ENCODE peak calls at places on chromosomes 4 and X, in ten cellular contexts. One of them, this sample, is unnamed.

GRCh38 chr4:15944895-15945294 is 6.4 kb upstream of the FGFBP1 start:
- DNase-seq in fibroblast of lung: no peak
- DNase-seq in stimulated activated CD4-positive, alpha-beta T cell treated with anti-CD3 and anti-CD28 coated beads, Interleukin-15, amount 100 ng/mL, for 1 hour: no peak
- DNase-seq in HT-29: no peak
- DNase-seq in GM12892: no peak
- DNase-seq in NCI-H1694 treated with DMSO at 0.1 percent for 48 hours: no peak
- DNase-seq in NCI-H1092: no peak
- DNase-seq in pancreas: no peak
- DNase-seq in fibroblast of the aortic adventitia: no peak
- DNase-seq in activated CD4-positive, alpha-beta T cell treated with anti-CD3 and anti-CD28 coated beads, Interleukin-2, amount 50 U/mL, for 48 hours: no peak
- DNase-seq in this sample: no peak

GRCh38 chrX:20455001-20455400 is 188.3 kb upstream of the RPS6KA3 start:
- DNase-seq in HT-29: no peak
- DNase-seq in fibroblast of the aortic adventitia: no peak
- DNase-seq in NCI-H1694 treated with DMSO at 0.1 percent for 48 hours: no peak
- DNase-seq in fibroblast of lung: no peak
- DNase-seq in pancreas: no peak
- DNase-seq in NCI-H1092: no peak
- DNase-seq in activated CD4-positive, alpha-beta T cell treated with anti-CD3 and anti-CD28 coated beads, Interleukin-2, amount 50 U/mL, for 48 hours: no peak
- DNase-seq in stimulated activated CD4-positive, alpha-beta T cell treated with anti-CD3 and anti-CD28 coated beads, Interleukin-15, amount 100 ng/mL, for 1 hour: no peak
- DNase-seq in GM12892: no peak
- DNase-seq in this sample: no peak

GRCh38 chr4:98514930-98515809 is 143.2 kb downstream of the TSPAN5 start:
- DNase-seq in NCI-H1694 treated with DMSO at 0.1 percent for 48 hours: no peak
- DNase-seq in stimulated activated CD4-positive, alpha-beta T cell treated with anti-CD3 and anti-CD28 coated beads, Interleukin-15, amount 100 ng/mL, for 1 hour: no peak
- DNase-seq in HT-29: no peak
- DNase-seq in NCI-H1092: no peak
- DNase-seq in fibroblast of lung: no peak
- DNase-seq in pancreas: no peak
- DNase-seq in activated CD4-positive, alpha-beta T cell treated with anti-CD3 and anti-CD28 coated beads, Interleukin-2, amount 50 U/mL, for 48 hours: no peak
- DNase-seq in fibroblast of the aortic adventitia: no peak
- DNase-seq in GM12892: no peak
- DNase-seq in this sample: no peak

GRCh38 chr4:183078634-183079033 is 20.4 kb upstream of the WWC2 start:
- DNase-seq in GM12892: no peak
- DNase-seq in NCI-H1092: no peak
- DNase-seq in fibroblast of the aortic adventitia: no peak
- DNase-seq in pancreas: no peak
- DNase-seq in stimulated activated CD4-positive, alpha-beta T cell treated with anti-CD3 and anti-CD28 coated beads, Interleukin-15, amount 100 ng/mL, for 1 hour: no peak
- DNase-seq in HT-29: no peak
- DNase-seq in NCI-H1694 treated with DMSO at 0.1 percent for 48 hours: no peak
- DNase-seq in fibroblast of lung: no peak
- DNase-seq in activated CD4-positive, alpha-beta T cell treated with anti-CD3 and anti-CD28 coated beads, Interleukin-2, amount 50 U/mL, for 48 hours: no peak
- DNase-seq in this sample: no peak

GRCh38 chr4:16865209-16865896 is 33.1 kb downstream of the LDB2 start:
- DNase-seq in activated CD4-positive, alpha-beta T cell treated with anti-CD3 and anti-CD28 coated beads, Interleukin-2, amount 50 U/mL, for 48 hours: no peak
- DNase-seq in GM12892: no peak
- DNase-seq in HT-29: no peak
- DNase-seq in stimulated activated CD4-positive, alpha-beta T cell treated with anti-CD3 and anti-CD28 coated beads, Interleukin-15, amount 100 ng/mL, for 1 hour: no peak
- DNase-seq in fibroblast of the aortic adventitia: no peak
- DNase-seq in pancreas: no peak
- DNase-seq in NCI-H1092: no peak
- DNase-seq in fibroblast of lung: no peak
- DNase-seq in NCI-H1694 treated with DMSO at 0.1 percent for 48 hours: no peak
- DNase-seq in this sample: no peak

GRCh38 chr4:8547108-8547911 is 32.9 kb upstream of the GPR78 start:
- DNase-seq in GM12892: no peak
- DNase-seq in fibroblast of the aortic adventitia: peak
- DNase-seq in pancreas: no peak
- DNase-seq in NCI-H1092: no peak
- DNase-seq in HT-29: peak
- DNase-seq in fibroblast of lung: peak
- DNase-seq in stimulated activated CD4-positive, alpha-beta T cell treated with anti-CD3 and anti-CD28 coated beads, Interleukin-15, amount 100 ng/mL, for 1 hour: no peak
- DNase-seq in NCI-H1694 treated with DMSO at 0.1 percent for 48 hours: peak
- DNase-seq in activated CD4-positive, alpha-beta T cell treated with anti-CD3 and anti-CD28 coated beads, Interleukin-2, amount 50 U/mL, for 48 hours: no peak
- DNase-seq in this sample: peak

GRCh38 chr4:37678624-37679023 is 7.6 kb downstream of the RELL1 start:
- DNase-seq in NCI-H1694 treated with DMSO at 0.1 percent for 48 hours: no peak
- DNase-seq in fibroblast of lung: no peak
- DNase-seq in NCI-H1092: no peak
- DNase-seq in stimulated activated CD4-positive, alpha-beta T cell treated with anti-CD3 and anti-CD28 coated beads, Interleukin-15, amount 100 ng/mL, for 1 hour: no peak
- DNase-seq in fibroblast of the aortic adventitia: peak
- DNase-seq in activated CD4-positive, alpha-beta T cell treated with anti-CD3 and anti-CD28 coated beads, Interleukin-2, amount 50 U/mL, for 48 hours: no peak
- DNase-seq in GM12892: no peak
- DNase-seq in HT-29: no peak
- DNase-seq in pancreas: no peak
- DNase-seq in this sample: no peak

GRCh38 chr4:54495091-54495490 is 162.7 kb upstream of the KIT start:
- DNase-seq in stimulated activated CD4-positive, alpha-beta T cell treated with anti-CD3 and anti-CD28 coated beads, Interleukin-15, amount 100 ng/mL, for 1 hour: no peak
- DNase-seq in activated CD4-positive, alpha-beta T cell treated with anti-CD3 and anti-CD28 coated beads, Interleukin-2, amount 50 U/mL, for 48 hours: no peak
- DNase-seq in fibroblast of lung: no peak
- DNase-seq in NCI-H1092: no peak
- DNase-seq in NCI-H1694 treated with DMSO at 0.1 percent for 48 hours: no peak
- DNase-seq in pancreas: no peak
- DNase-seq in HT-29: no peak
- DNase-seq in GM12892: no peak
- DNase-seq in fibroblast of the aortic adventitia: no peak
- DNase-seq in this sample: no peak

GRCh38 chr4:77385124-77385969 is 220.3 kb upstream of the CXCL13 start:
- DNase-seq in stimulated activated CD4-positive, alpha-beta T cell treated with anti-CD3 and anti-CD28 coated beads, Interleukin-15, amount 100 ng/mL, for 1 hour: peak
- DNase-seq in NCI-H1694 treated with DMSO at 0.1 percent for 48 hours: peak
- DNase-seq in NCI-H1092: peak
- DNase-seq in fibroblast of lung: peak
- DNase-seq in fibroblast of the aortic adventitia: peak
- DNase-seq in activated CD4-positive, alpha-beta T cell treated with anti-CD3 and anti-CD28 coated beads, Interleukin-2, amount 50 U/mL, for 48 hours: peak
- DNase-seq in HT-29: peak
- DNase-seq in pancreas: peak
- DNase-seq in GM12892: no peak
- DNase-seq in this sample: peak

GRCh38 chrX:45309096-45309495 is 108.4 kb upstream of the DIPK2B start:
- DNase-seq in fibroblast of lung: peak
- DNase-seq in stimulated activated CD4-positive, alpha-beta T cell treated with anti-CD3 and anti-CD28 coated beads, Interleukin-15, amount 100 ng/mL, for 1 hour: no peak
- DNase-seq in pancreas: no peak
- DNase-seq in NCI-H1694 treated with DMSO at 0.1 percent for 48 hours: no peak
- DNase-seq in NCI-H1092: no peak
- DNase-seq in activated CD4-positive, alpha-beta T cell treated with anti-CD3 and anti-CD28 coated beads, Interleukin-2, amount 50 U/mL, for 48 hours: no peak
- DNase-seq in GM12892: no peak
- DNase-seq in fibroblast of the aortic adventitia: no peak
- DNase-seq in HT-29: no peak
- DNase-seq in this sample: no peak

GRCh38 chr4:186557486-186557885 is 2.1 kb upstream of the MTNR1A start:
- DNase-seq in NCI-H1092: no peak
- DNase-seq in NCI-H1694 treated with DMSO at 0.1 percent for 48 hours: no peak
- DNase-seq in pancreas: no peak
- DNase-seq in activated CD4-positive, alpha-beta T cell treated with anti-CD3 and anti-CD28 coated beads, Interleukin-2, amount 50 U/mL, for 48 hours: no peak
- DNase-seq in stimulated activated CD4-positive, alpha-beta T cell treated with anti-CD3 and anti-CD28 coated beads, Interleukin-15, amount 100 ng/mL, for 1 hour: no peak
- DNase-seq in GM12892: no peak
- DNase-seq in fibroblast of lung: no peak
- DNase-seq in fibroblast of the aortic adventitia: peak
- DNase-seq in HT-29: no peak
- DNase-seq in this sample: peak

GRCh38 chrX:43615677-43616076 is 40.4 kb upstream of the MAOA start:
- DNase-seq in fibroblast of lung: no peak
- DNase-seq in HT-29: no peak
- DNase-seq in NCI-H1694 treated with DMSO at 0.1 percent for 48 hours: no peak
- DNase-seq in NCI-H1092: no peak
- DNase-seq in activated CD4-positive, alpha-beta T cell treated with anti-CD3 and anti-CD28 coated beads, Interleukin-2, amount 50 U/mL, for 48 hours: no peak
- DNase-seq in pancreas: no peak
- DNase-seq in GM12892: no peak
- DNase-seq in stimulated activated CD4-positive, alpha-beta T cell treated with anti-CD3 and anti-CD28 coated beads, Interleukin-15, amount 100 ng/mL, for 1 hour: no peak
- DNase-seq in fibroblast of the aortic adventitia: no peak
- DNase-seq in this sample: no peak

GRCh38 chr4:14871676-14872430 is 130.4 kb upstream of the CPEB2 start:
- DNase-seq in HT-29: peak
- DNase-seq in fibroblast of the aortic adventitia: peak
- DNase-seq in activated CD4-positive, alpha-beta T cell treated with anti-CD3 and anti-CD28 coated beads, Interleukin-2, amount 50 U/mL, for 48 hours: peak
- DNase-seq in stimulated activated CD4-positive, alpha-beta T cell treated with anti-CD3 and anti-CD28 coated beads, Interleukin-15, amount 100 ng/mL, for 1 hour: no peak
- DNase-seq in fibroblast of lung: no peak
- DNase-seq in NCI-H1092: no peak
- DNase-seq in GM12892: no peak
- DNase-seq in pancreas: peak
- DNase-seq in NCI-H1694 treated with DMSO at 0.1 percent for 48 hours: no peak
- DNase-seq in this sample: no peak

GRCh38 chr4:41176357-41176756 is 38.0 kb downstream of the APBB2 start:
- DNase-seq in GM12892: no peak
- DNase-seq in fibroblast of the aortic adventitia: peak
- DNase-seq in NCI-H1092: no peak
- DNase-seq in pancreas: no peak
- DNase-seq in activated CD4-positive, alpha-beta T cell treated with anti-CD3 and anti-CD28 coated beads, Interleukin-2, amount 50 U/mL, for 48 hours: no peak
- DNase-seq in HT-29: no peak
- DNase-seq in fibroblast of lung: peak
- DNase-seq in NCI-H1694 treated with DMSO at 0.1 percent for 48 hours: no peak
- DNase-seq in stimulated activated CD4-positive, alpha-beta T cell treated with anti-CD3 and anti-CD28 coated beads, Interleukin-15, amount 100 ng/mL, for 1 hour: no peak
- DNase-seq in this sample: no peak

GRCh38 chr4:150131581-150132228 is 53.5 kb downstream of the DCLK2 start:
- DNase-seq in fibroblast of lung: no peak
- DNase-seq in HT-29: no peak
- DNase-seq in NCI-H1694 treated with DMSO at 0.1 percent for 48 hours: no peak
- DNase-seq in fibroblast of the aortic adventitia: no peak
- DNase-seq in pancreas: no peak
- DNase-seq in stimulated activated CD4-positive, alpha-beta T cell treated with anti-CD3 and anti-CD28 coated beads, Interleukin-15, amount 100 ng/mL, for 1 hour: no peak
- DNase-seq in GM12892: no peak
- DNase-seq in NCI-H1092: no peak
- DNase-seq in activated CD4-positive, alpha-beta T cell treated with anti-CD3 and anti-CD28 coated beads, Interleukin-2, amount 50 U/mL, for 48 hours: no peak
- DNase-seq in this sample: no peak

GRCh38 chr4:15173251-15173650 is 171.0 kb downstream of the CPEB2 start:
- DNase-seq in HT-29: no peak
- DNase-seq in fibroblast of lung: no peak
- DNase-seq in GM12892: no peak
- DNase-seq in NCI-H1694 treated with DMSO at 0.1 percent for 48 hours: no peak
- DNase-seq in pancreas: no peak
- DNase-seq in NCI-H1092: no peak
- DNase-seq in activated CD4-positive, alpha-beta T cell treated with anti-CD3 and anti-CD28 coated beads, Interleukin-2, amount 50 U/mL, for 48 hours: no peak
- DNase-seq in fibroblast of the aortic adventitia: no peak
- DNase-seq in stimulated activated CD4-positive, alpha-beta T cell treated with anti-CD3 and anti-CD28 coated beads, Interleukin-15, amount 100 ng/mL, for 1 hour: no peak
- DNase-seq in this sample: no peak

GRCh38 chrX:140733766-140734342 is 24.3 kb downstream of the LINC00632 start:
- DNase-seq in pancreas: peak
- DNase-seq in GM12892: no peak
- DNase-seq in activated CD4-positive, alpha-beta T cell treated with anti-CD3 and anti-CD28 coated beads, Interleukin-2, amount 50 U/mL, for 48 hours: no peak
- DNase-seq in fibroblast of the aortic adventitia: peak
- DNase-seq in NCI-H1694 treated with DMSO at 0.1 percent for 48 hours: peak
- DNase-seq in NCI-H1092: peak
- DNase-seq in HT-29: peak
- DNase-seq in fibroblast of lung: peak
- DNase-seq in stimulated activated CD4-positive, alpha-beta T cell treated with anti-CD3 and anti-CD28 coated beads, Interleukin-15, amount 100 ng/mL, for 1 hour: no peak
- DNase-seq in this sample: peak

GRCh38 chrX:20372533-20372932 is 105.8 kb upstream of the RPS6KA3 start:
- DNase-seq in activated CD4-positive, alpha-beta T cell treated with anti-CD3 and anti-CD28 coated beads, Interleukin-2, amount 50 U/mL, for 48 hours: no peak
- DNase-seq in GM12892: no peak
- DNase-seq in HT-29: no peak
- DNase-seq in pancreas: no peak
- DNase-seq in stimulated activated CD4-positive, alpha-beta T cell treated with anti-CD3 and anti-CD28 coated beads, Interleukin-15, amount 100 ng/mL, for 1 hour: no peak
- DNase-seq in NCI-H1694 treated with DMSO at 0.1 percent for 48 hours: no peak
- DNase-seq in NCI-H1092: no peak
- DNase-seq in fibroblast of lung: no peak
- DNase-seq in fibroblast of the aortic adventitia: no peak
- DNase-seq in this sample: no peak

GRCh38 chr4:125703443-125703842 is 388.7 kb downstream of the FAT4 start:
- DNase-seq in HT-29: no peak
- DNase-seq in NCI-H1092: no peak
- DNase-seq in fibroblast of the aortic adventitia: peak
- DNase-seq in pancreas: no peak
- DNase-seq in NCI-H1694 treated with DMSO at 0.1 percent for 48 hours: no peak
- DNase-seq in GM12892: no peak
- DNase-seq in stimulated activated CD4-positive, alpha-beta T cell treated with anti-CD3 and anti-CD28 coated beads, Interleukin-15, amount 100 ng/mL, for 1 hour: no peak
- DNase-seq in activated CD4-positive, alpha-beta T cell treated with anti-CD3 and anti-CD28 coated beads, Interleukin-2, amount 50 U/mL, for 48 hours: no peak
- DNase-seq in fibroblast of lung: peak
- DNase-seq in this sample: no peak

GRCh38 chr4:113300384-113301011 is 251.0 kb downstream of the ANK2 start:
- DNase-seq in fibroblast of the aortic adventitia: peak
- DNase-seq in HT-29: peak
- DNase-seq in fibroblast of lung: peak
- DNase-seq in activated CD4-positive, alpha-beta T cell treated with anti-CD3 and anti-CD28 coated beads, Interleukin-2, amount 50 U/mL, for 48 hours: no peak
- DNase-seq in NCI-H1694 treated with DMSO at 0.1 percent for 48 hours: no peak
- DNase-seq in NCI-H1092: no peak
- DNase-seq in stimulated activated CD4-positive, alpha-beta T cell treated with anti-CD3 and anti-CD28 coated beads, Interleukin-15, amount 100 ng/mL, for 1 hour: no peak
- DNase-seq in pancreas: no peak
- DNase-seq in GM12892: no peak
- DNase-seq in this sample: no peak

GRCh38 chr4:165464813-165465381 is 86.1 kb downstream of the CPE start:
- DNase-seq in fibroblast of lung: peak
- DNase-seq in HT-29: peak
- DNase-seq in pancreas: no peak
- DNase-seq in stimulated activated CD4-positive, alpha-beta T cell treated with anti-CD3 and anti-CD28 coated beads, Interleukin-15, amount 100 ng/mL, for 1 hour: no peak
- DNase-seq in GM12892: no peak
- DNase-seq in NCI-H1694 treated with DMSO at 0.1 percent for 48 hours: peak
- DNase-seq in fibroblast of the aortic adventitia: peak
- DNase-seq in activated CD4-positive, alpha-beta T cell treated with anti-CD3 and anti-CD28 coated beads, Interleukin-2, amount 50 U/mL, for 48 hours: no peak
- DNase-seq in NCI-H1092: no peak
- DNase-seq in this sample: no peak

GRCh38 chr4:152961041-152961751 is 25.1 kb downstream of the FHDC1 start:
- DNase-seq in pancreas: peak
- DNase-seq in fibroblast of the aortic adventitia: no peak
- DNase-seq in NCI-H1092: no peak
- DNase-seq in fibroblast of lung: peak
- DNase-seq in NCI-H1694 treated with DMSO at 0.1 percent for 48 hours: no peak
- DNase-seq in GM12892: no peak
- DNase-seq in activated CD4-positive, alpha-beta T cell treated with anti-CD3 and anti-CD28 coated beads, Interleukin-2, amount 50 U/mL, for 48 hours: no peak
- DNase-seq in HT-29: no peak
- DNase-seq in stimulated activated CD4-positive, alpha-beta T cell treated with anti-CD3 and anti-CD28 coated beads, Interleukin-15, amount 100 ng/mL, for 1 hour: no peak
- DNase-seq in this sample: no peak

GRCh38 chr4:79959652-79960051 is 113.4 kb downstream of the ANTXR2 start:
- DNase-seq in NCI-H1092: no peak
- DNase-seq in pancreas: no peak
- DNase-seq in activated CD4-positive, alpha-beta T cell treated with anti-CD3 and anti-CD28 coated beads, Interleukin-2, amount 50 U/mL, for 48 hours: no peak
- DNase-seq in NCI-H1694 treated with DMSO at 0.1 percent for 48 hours: no peak
- DNase-seq in stimulated activated CD4-positive, alpha-beta T cell treated with anti-CD3 and anti-CD28 coated beads, Interleukin-15, amount 100 ng/mL, for 1 hour: no peak
- DNase-seq in fibroblast of the aortic adventitia: no peak
- DNase-seq in HT-29: no peak
- DNase-seq in fibroblast of lung: no peak
- DNase-seq in GM12892: no peak
- DNase-seq in this sample: peak

GRCh38 chr4:85747871-85748491 is 273.0 kb downstream of the ARHGAP24 start:
- DNase-seq in fibroblast of lung: peak
- DNase-seq in NCI-H1694 treated with DMSO at 0.1 percent for 48 hours: peak
- DNase-seq in activated CD4-positive, alpha-beta T cell treated with anti-CD3 and anti-CD28 coated beads, Interleukin-2, amount 50 U/mL, for 48 hours: no peak
- DNase-seq in stimulated activated CD4-positive, alpha-beta T cell treated with anti-CD3 and anti-CD28 coated beads, Interleukin-15, amount 100 ng/mL, for 1 hour: no peak
- DNase-seq in GM12892: no peak
- DNase-seq in NCI-H1092: peak
- DNase-seq in pancreas: peak
- DNase-seq in fibroblast of the aortic adventitia: peak
- DNase-seq in HT-29: peak
- DNase-seq in this sample: peak

GRCh38 chrX:23052324-23052723 is 52.6 kb downstream of the DDX53 start:
- DNase-seq in stimulated activated CD4-positive, alpha-beta T cell treated with anti-CD3 and anti-CD28 coated beads, Interleukin-15, amount 100 ng/mL, for 1 hour: no peak
- DNase-seq in activated CD4-positive, alpha-beta T cell treated with anti-CD3 and anti-CD28 coated beads, Interleukin-2, amount 50 U/mL, for 48 hours: no peak
- DNase-seq in fibroblast of the aortic adventitia: no peak
- DNase-seq in GM12892: no peak
- DNase-seq in HT-29: no peak
- DNase-seq in fibroblast of lung: no peak
- DNase-seq in NCI-H1092: no peak
- DNase-seq in pancreas: no peak
- DNase-seq in NCI-H1694 treated with DMSO at 0.1 percent for 48 hours: no peak
- DNase-seq in this sample: no peak

GRCh38 chr4:25013756-25014737 is 16.7 kb downstream of the LGI2 start:
- DNase-seq in fibroblast of the aortic adventitia: no peak
- DNase-seq in GM12892: no peak
- DNase-seq in fibroblast of lung: peak
- DNase-seq in NCI-H1092: no peak
- DNase-seq in stimulated activated CD4-positive, alpha-beta T cell treated with anti-CD3 and anti-CD28 coated beads, Interleukin-15, amount 100 ng/mL, for 1 hour: no peak
- DNase-seq in pancreas: no peak
- DNase-seq in HT-29: no peak
- DNase-seq in NCI-H1694 treated with DMSO at 0.1 percent for 48 hours: no peak
- DNase-seq in activated CD4-positive, alpha-beta T cell treated with anti-CD3 and anti-CD28 coated beads, Interleukin-2, amount 50 U/mL, for 48 hours: no peak
- DNase-seq in this sample: no peak

GRCh38 chr4:110087116-110087708 is 111.2 kb downstream of the ELOVL6 start:
- DNase-seq in GM12892: no peak
- DNase-seq in NCI-H1694 treated with DMSO at 0.1 percent for 48 hours: peak
- DNase-seq in fibroblast of the aortic adventitia: peak
- DNase-seq in HT-29: peak
- DNase-seq in activated CD4-positive, alpha-beta T cell treated with anti-CD3 and anti-CD28 coated beads, Interleukin-2, amount 50 U/mL, for 48 hours: no peak
- DNase-seq in fibroblast of lung: peak
- DNase-seq in stimulated activated CD4-positive, alpha-beta T cell treated with anti-CD3 and anti-CD28 coated beads, Interleukin-15, amount 100 ng/mL, for 1 hour: no peak
- DNase-seq in pancreas: no peak
- DNase-seq in NCI-H1092: peak
- DNase-seq in this sample: peak

GRCh38 chr4:2280531-2281300 is 18.8 kb upstream of the MXD4 start:
- DNase-seq in NCI-H1694 treated with DMSO at 0.1 percent for 48 hours: no peak
- DNase-seq in fibroblast of lung: no peak
- DNase-seq in fibroblast of the aortic adventitia: no peak
- DNase-seq in pancreas: no peak
- DNase-seq in activated CD4-positive, alpha-beta T cell treated with anti-CD3 and anti-CD28 coated beads, Interleukin-2, amount 50 U/mL, for 48 hours: no peak
- DNase-seq in NCI-H1092: no peak
- DNase-seq in HT-29: peak
- DNase-seq in stimulated activated CD4-positive, alpha-beta T cell treated with anti-CD3 and anti-CD28 coated beads, Interleukin-15, amount 100 ng/mL, for 1 hour: no peak
- DNase-seq in GM12892: no peak
- DNase-seq in this sample: peak